ENCODE peak calls at places on chromosomes 7 and 10, in seven cellular contexts. K, A, X, B, U, Y and P are unnamed samples. For H3K4me1, the result is how much of the 10 kb centered on the place peaks cover.

GRCh38 chr7:29971566-29972314 is 17.9 kb downstream of the SCRN1 start:
- DNase-seq in K (no peak), A (no peak), X (no peak), B (no peak), U (no peak), Y (no peak), P (no peak)

GRCh38 chr10:25522946-25523608 is 348.3 kb downstream of the GPR158 start:
- DNase-seq in K (no peak), A (peak), X (no peak), B (peak), U (peak), Y (no peak), P (no peak)

GRCh38 chr7:71165708-71166107 is 33.8 kb downstream of the GALNT17 start:
- DNase-seq in K (no peak), A (no peak), X (no peak), B (no peak), U (peak), Y (no peak), P (no peak)

GRCh38 chr10:77919713-77920108 is 6.8 kb downstream of the DLG5 start:
- DNase-seq in K (no peak), A (no peak), X (no peak), B (no peak), U (no peak), Y (no peak), P (no peak)

GRCh38 chr10:60663850-60664249 is 114.4 kb upstream of the CDK1 start:
- DNase-seq in K (no peak), A (no peak), X (no peak), B (no peak), U (no peak), Y (no peak), P (no peak)

GRCh38 chr10:12241810-12242529 is 46.0 kb downstream of the CDC123 start:
- DNase-seq in K (no peak), A (no peak), X (no peak), B (no peak), U (no peak), Y (no peak), P (no peak)

GRCh38 chr10:8049151-8049873 is 5.2 kb upstream of the GATA3 start:
- DNase-seq in K (no peak), A (no peak), X (no peak), B (no peak), U (peak), Y (no peak), P (no peak)

GRCh38 chr7:20444041-20444440 is 113.3 kb downstream of the ITGB8 start:
- DNase-seq in K (no peak), A (no peak), X (no peak), B (no peak), U (no peak), Y (no peak), P (no peak)

GRCh38 chr10:11163990-11164805 is 146.5 kb downstream of the CELF2 start:
- DNase-seq in K (no peak), A (no peak), X (no peak), B (no peak), U (no peak), Y (no peak), P (no peak)

GRCh38 chr7:135957627-135958026 is 19.5 kb downstream of the MTPN start:
- DNase-seq in K (no peak), A (no peak), X (no peak), B (no peak), U (no peak), Y (no peak), P (no peak)

DNA sequence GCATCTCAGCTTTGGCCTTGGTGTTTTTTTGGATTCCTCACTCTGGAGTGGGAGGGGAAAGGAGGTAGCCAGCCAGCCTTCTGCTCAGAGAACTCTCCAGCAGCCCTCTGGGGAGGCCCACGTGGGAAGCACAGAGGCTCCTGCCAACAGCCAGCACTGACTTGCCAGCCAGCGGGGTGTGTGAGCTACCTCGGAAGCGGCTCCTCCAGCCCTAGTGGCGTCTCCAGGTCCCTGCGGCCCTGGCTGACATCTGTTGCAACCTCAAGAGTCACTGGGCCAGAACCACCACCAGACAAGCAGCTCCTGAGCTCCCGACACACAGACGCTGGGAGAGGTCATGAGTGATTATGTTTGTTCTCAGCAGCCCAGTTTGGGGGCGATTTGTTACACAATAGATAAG is 180.2 kb upstream of the FZD8 start:
- DNase-seq in K (no peak), A (peak), X (peak), B (no peak), U (peak), Y (peak), P (no peak)
- TF ChIP-seq CTCF in K (no peak), A (peak), X (no peak), B (no peak), U (peak), Y (peak), P (no peak)

GRCh38 chr7:106775975-106776607 is 89.0 kb upstream of the PIK3CG start:
- DNase-seq in K (no peak), A (no peak), X (no peak), B (no peak), U (no peak), Y (no peak), P (no peak)

GRCh38 chr7:106773228-106773627 is 91.9 kb upstream of the PIK3CG start:
- DNase-seq in K (peak), A (no peak), X (no peak), B (peak), U (peak), Y (no peak), P (no peak)

GRCh38 chr7:106774213-106774767 is 90.8 kb upstream of the PIK3CG start:
- DNase-seq in K (no peak), A (no peak), X (no peak), B (no peak), U (no peak), Y (no peak), P (no peak)

GRCh38 chr7:106775552-106775936 is 89.5 kb upstream of the PIK3CG start:
- DNase-seq in K (peak), A (no peak), X (no peak), B (peak), U (no peak), Y (no peak), P (peak)

DNA sequence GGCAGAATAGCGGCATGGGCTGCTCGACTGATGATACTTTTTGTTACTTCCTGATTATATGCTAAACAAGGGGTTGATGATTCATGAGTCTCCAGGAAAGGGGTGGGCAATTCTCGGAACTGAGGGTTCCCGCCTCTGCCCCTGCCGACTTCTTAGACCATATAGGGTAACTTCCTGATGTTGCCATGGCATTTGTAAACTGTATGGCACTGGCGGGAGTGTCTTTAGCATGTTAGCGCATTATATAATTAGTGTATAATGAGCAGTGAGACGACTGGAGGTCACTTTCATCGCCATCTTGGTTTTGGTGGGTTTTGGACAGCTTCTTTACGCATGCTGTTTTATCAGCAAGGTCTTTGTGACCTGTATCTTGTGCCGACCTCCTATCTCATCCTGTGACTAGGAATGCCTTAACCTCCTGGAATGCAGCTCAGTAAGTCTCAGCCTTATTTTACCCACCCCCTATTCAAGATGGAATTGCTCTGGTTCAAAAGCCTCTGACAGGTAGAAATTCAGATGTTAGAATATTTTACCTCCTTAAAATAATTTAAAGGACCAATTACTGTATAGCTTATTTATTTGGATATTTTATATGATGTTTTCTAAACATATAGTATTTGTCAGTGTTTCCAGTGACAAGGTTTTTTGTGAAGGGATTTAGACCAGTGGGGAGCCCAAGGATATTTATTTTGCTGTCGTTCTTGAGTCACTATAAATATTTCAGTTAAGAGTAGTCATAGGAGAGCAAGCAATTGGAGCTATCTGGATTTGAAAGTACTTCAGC is 90.1 kb upstream of the PIK3CG start:
- DNase-seq in K (peak), A (no peak), X (no peak), B (peak), U (peak), Y (no peak), P (no peak)
- H3K4me1 ChIP-seq in K (half or more), A (under half), X (under half), B (under half), U (under half), Y (under half), P (under half)

DNA sequence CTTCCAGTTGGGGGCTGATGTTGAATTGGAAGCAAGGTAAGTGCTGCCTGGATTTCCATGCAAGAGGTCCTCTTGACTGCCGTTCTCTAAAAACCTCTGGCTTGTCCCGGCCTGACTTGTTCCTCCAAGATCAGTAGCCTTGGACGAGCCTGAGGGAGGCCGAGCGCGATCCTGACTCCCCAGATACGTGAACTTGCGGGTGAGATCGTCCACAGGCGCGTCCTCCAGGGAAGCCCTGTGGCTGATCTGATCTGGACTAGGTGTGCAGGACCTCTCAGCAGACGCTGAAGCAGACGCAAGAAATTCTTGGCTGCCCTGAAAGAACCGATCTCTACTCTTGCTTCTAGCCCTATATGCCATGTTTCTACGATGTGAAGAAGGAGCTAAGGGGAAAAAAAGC is 29.7 kb downstream of the ZC3HAV1 start:
- DNase-seq in K (no peak), A (no peak), X (no peak), B (no peak), U (no peak), Y (no peak), P (no peak)
- TF ChIP-seq POLR2AphosphoS5 in K (no peak), A (no peak), X (no peak), B (no peak), U (no peak), Y (no peak), P (no peak)

GRCh38 chr7:395643-396042 is 105.7 kb downstream of the FOXL3 start:
- DNase-seq in K (no peak), A (no peak), X (no peak), B (no peak), U (no peak), Y (no peak), P (no peak)
- TF ChIP-seq CTCF in K (no peak), A (no peak), X (no peak), B (no peak), U (no peak), Y (no peak), P (no peak)

GRCh38 chr10:72108811-72109618 is 20.7 kb upstream of the SPOCK2 start:
- DNase-seq in K (no peak), A (no peak), X (no peak), B (no peak), U (no peak), Y (no peak), P (no peak)
- H3K4me1 ChIP-seq in K (under half), A (under half), X (under half), B (under half), U (under half), Y (under half), P (under half)

GRCh38 chr7:128963327-128963757 is 25.6 kb downstream of the IRF5 start:
- DNase-seq in K (no peak), A (no peak), X (no peak), B (no peak), U (no peak), Y (no peak), P (no peak)
- TF ChIP-seq POLR2AphosphoS5 in K (no peak), A (no peak), X (no peak), B (no peak), U (no peak), Y (no peak), P (no peak)

DNA sequence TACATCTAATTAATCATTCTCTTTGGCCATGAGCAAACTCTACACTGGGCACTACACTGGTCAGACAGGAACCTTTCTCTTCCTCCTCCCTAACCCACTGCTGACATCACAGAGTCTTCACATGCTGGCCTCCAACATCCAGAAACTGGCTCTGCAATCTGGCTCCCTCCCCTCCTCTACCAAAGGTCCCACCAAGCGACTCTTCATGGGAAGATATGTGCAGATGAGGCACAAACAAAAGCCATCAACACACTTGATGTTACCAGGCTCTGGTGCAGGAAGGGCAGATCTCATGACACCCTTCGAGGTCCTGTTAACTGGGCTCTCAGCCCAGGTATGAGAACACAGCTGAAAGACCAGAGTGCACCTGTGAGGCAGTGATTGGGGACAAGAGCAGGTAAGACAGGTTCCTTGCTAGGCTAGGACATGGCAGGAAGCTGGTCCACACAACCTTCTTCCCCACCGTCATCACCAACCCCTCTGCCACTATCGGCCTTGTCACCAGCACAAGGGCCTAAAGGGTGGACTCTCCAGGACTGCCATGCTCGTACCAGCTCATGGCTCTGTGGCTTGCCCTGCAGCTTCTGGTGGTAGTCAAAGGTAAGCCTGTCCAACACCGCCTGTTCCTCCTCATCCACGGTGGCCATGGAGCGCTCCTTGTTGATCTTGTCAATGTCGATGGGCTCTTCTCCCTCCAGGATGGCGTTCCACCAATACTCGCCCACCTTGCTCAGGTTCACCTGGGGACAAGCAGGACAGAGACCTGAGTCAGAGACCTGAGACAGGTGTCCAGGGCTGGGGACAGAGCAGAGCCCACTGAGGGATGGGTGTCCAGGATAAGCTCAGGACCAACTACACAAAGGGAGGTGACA is 66.6 kb upstream of the CAMK2B start:
- DNase-seq in K (no peak), A (no peak), X (peak), B (no peak), U (no peak), Y (no peak), P (no peak)
- TF ChIP-seq CTCF in K (no peak), A (no peak), X (no peak), B (no peak), U (no peak), Y (no peak), P (no peak)

GRCh38 chr7:80772347-80773101 is 134.1 kb downstream of the CD36 start:
- DNase-seq in K (no peak), A (no peak), X (no peak), B (no peak), U (peak), Y (no peak), P (no peak)

GRCh38 chr7:80773787-80774508 is 135.5 kb downstream of the CD36 start:
- DNase-seq in K (no peak), A (no peak), X (no peak), B (no peak), U (no peak), Y (no peak), P (no peak)

GRCh38 chr7:80775481-80775880 is 137.0 kb downstream of the CD36 start:
- DNase-seq in K (no peak), A (no peak), X (no peak), B (no peak), U (no peak), Y (no peak), P (no peak)

GRCh38 chr7:80775972-80776371 is 137.5 kb downstream of the CD36 start:
- DNase-seq in K (no peak), A (no peak), X (no peak), B (no peak), U (no peak), Y (no peak), P (no peak)

GRCh38 chr7:80774843-80775242 is 136.4 kb downstream of the CD36 start:
- DNase-seq in K (no peak), A (no peak), X (no peak), B (no peak), U (no peak), Y (no peak), P (no peak)
- H3K4me1 ChIP-seq in K (under half), A (under half), X (under half), B (under half), U (under half), Y (under half), P (under half)